ENCODE peak calls at places on chromosome 20, in four cellular contexts. One of them, this sample, is unnamed.

GRCh38 chr20:63599396-63600050 is 25.5 kb upstream of the HELZ2 start:
- DNase-seq in A549: no peak
- DNase-seq in IMR-90: no peak
- DNase-seq in GM12878: no peak
- DNase-seq in this sample: no peak

GRCh38 chr20:21387528-21387927 is 9.8 kb downstream of the NKX2-4 start:
- DNase-seq in GM12878: no peak
- DNase-seq in IMR-90: no peak
- DNase-seq in A549: no peak
- DNase-seq in this sample: no peak

GRCh38 chr20:36248836-36249235 is 12.6 kb downstream of the AAR2 start:
- DNase-seq in A549: no peak
- DNase-seq in IMR-90: no peak
- DNase-seq in GM12878: no peak
- DNase-seq in this sample: no peak

GRCh38 chr20:24448170-24448569 is 21.3 kb upstream of the SYNDIG1 start:
- DNase-seq in A549: no peak
- DNase-seq in IMR-90: no peak
- DNase-seq in GM12878: no peak
- DNase-seq in this sample: no peak

GRCh38 chr20:63522981-63523611 is 2.5 kb downstream of the PPDPF start:
- DNase-seq in GM12878: no peak
- DNase-seq in IMR-90: no peak
- DNase-seq in A549: no peak
- DNase-seq in this sample: no peak

GRCh38 chr20:20261159-20261558 is 106.7 kb upstream of the INSM1 start:
- DNase-seq in IMR-90: no peak
- DNase-seq in GM12878: no peak
- DNase-seq in A549: no peak
- DNase-seq in this sample: no peak

GRCh38 chr20:19889011-19889953 is 127.9 kb upstream of the NAA20 start:
- DNase-seq in A549: peak
- DNase-seq in GM12878: no peak
- DNase-seq in IMR-90: peak
- DNase-seq in this sample: no peak

GRCh38 chr20:21087862-21088540 is 18.2 kb downstream of the LINC00237 start:
- DNase-seq in GM12878: no peak
- DNase-seq in IMR-90: no peak
- DNase-seq in A549: no peak
- DNase-seq in this sample: no peak

GRCh38 chr20:22801528-22801927 is 217.2 kb upstream of the FOXA2 start:
- DNase-seq in GM12878: no peak
- DNase-seq in IMR-90: no peak
- DNase-seq in A549: no peak
- DNase-seq in this sample: no peak

GRCh38 chr20:7627734-7628663 is 312.3 kb downstream of the HAO1 start:
- DNase-seq in A549: no peak
- DNase-seq in GM12878: no peak
- DNase-seq in IMR-90: no peak
- DNase-seq in this sample: no peak

GRCh38 chr20:8021541-8022269 is 2.1 kb upstream of the TMX4 start:
- DNase-seq in GM12878: no peak
- DNase-seq in A549: no peak
- DNase-seq in IMR-90: no peak
- DNase-seq in this sample: no peak

GRCh38 chr20:58822748-58823730 is 27.7 kb downstream of the GNAS-AS1 start:
- DNase-seq in GM12878: no peak
- DNase-seq in IMR-90: no peak
- DNase-seq in A549: no peak
- DNase-seq in this sample: no peak

GRCh38 chr20:11387189-11387754 is 530.4 kb upstream of the BTBD3 start:
- DNase-seq in A549: peak
- DNase-seq in IMR-90: peak
- DNase-seq in GM12878: no peak
- DNase-seq in this sample: no peak

GRCh38 chr20:16423311-16424212 is 149.7 kb downstream of the KIF16B start:
- DNase-seq in A549: no peak
- DNase-seq in GM12878: no peak
- DNase-seq in IMR-90: peak
- DNase-seq in this sample: no peak

GRCh38 chr20:24194133-24194532 is 205.6 kb upstream of the GGTLC1 start:
- DNase-seq in GM12878: no peak
- DNase-seq in IMR-90: no peak
- DNase-seq in A549: no peak
- DNase-seq in this sample: no peak

GRCh38 chr20:31751126-31751525 is 12.0 kb downstream of the TPX2 start:
- DNase-seq in A549: no peak
- DNase-seq in IMR-90: peak
- DNase-seq in GM12878: no peak
- DNase-seq in this sample: no peak

GRCh38 chr20:54219751-54220426 is 12.0 kb downstream of the PFDN4 start:
- DNase-seq in GM12878: no peak
- DNase-seq in A549: peak
- DNase-seq in IMR-90: peak
- DNase-seq in this sample: peak

DNA sequence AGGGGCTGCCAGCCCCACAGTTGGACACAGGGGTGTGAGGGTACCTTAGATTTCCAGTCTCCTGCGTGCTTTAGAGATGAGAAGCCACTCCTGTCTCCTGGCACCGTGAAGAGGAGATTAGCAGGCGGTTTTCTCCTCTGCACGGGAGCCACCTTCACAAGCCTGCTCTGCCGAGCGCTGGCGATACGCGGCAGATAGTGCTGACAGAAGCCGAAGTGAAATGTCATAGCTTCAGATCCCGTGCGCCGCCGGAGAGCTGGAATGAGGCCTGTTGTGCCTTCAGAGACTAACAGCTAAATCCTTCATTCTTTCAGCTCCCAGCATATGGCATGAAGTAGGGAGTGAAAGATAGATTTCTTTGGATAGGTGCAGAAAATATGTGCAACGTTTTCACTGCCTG is 371.0 kb downstream of the TAF4 start:
- DNase-seq in IMR-90: no peak
- DNase-seq in A549: no peak
- DNase-seq in GM12878: no peak
- DNase-seq in this sample: no peak
- TF ChIP-seq BHLHE40 in IMR-90: no peak
- TF ChIP-seq BHLHE40 in A549: no peak
- TF ChIP-seq BHLHE40 in GM12878: no peak
- TF ChIP-seq BHLHE40 in this sample: no peak

GRCh38 chr20:57291003-57291402 is 24.6 kb upstream of the BMP7 start:
- DNase-seq in IMR-90: no peak
- DNase-seq in GM12878: no peak
- DNase-seq in A549: no peak
- DNase-seq in this sample: no peak

GRCh38 chr20:57290178-57290484 is 23.7 kb upstream of the BMP7 start:
- DNase-seq in A549: no peak
- DNase-seq in GM12878: no peak
- DNase-seq in IMR-90: no peak
- DNase-seq in this sample: no peak

GRCh38 chr20:57288676-57289075 is 22.2 kb upstream of the BMP7 start:
- DNase-seq in A549: no peak
- DNase-seq in IMR-90: no peak
- DNase-seq in GM12878: no peak
- DNase-seq in this sample: no peak

GRCh38 chr20:57287901-57288300 is 21.5 kb upstream of the BMP7 start:
- DNase-seq in A549: no peak
- DNase-seq in GM12878: no peak
- DNase-seq in IMR-90: no peak
- DNase-seq in this sample: no peak

DNA sequence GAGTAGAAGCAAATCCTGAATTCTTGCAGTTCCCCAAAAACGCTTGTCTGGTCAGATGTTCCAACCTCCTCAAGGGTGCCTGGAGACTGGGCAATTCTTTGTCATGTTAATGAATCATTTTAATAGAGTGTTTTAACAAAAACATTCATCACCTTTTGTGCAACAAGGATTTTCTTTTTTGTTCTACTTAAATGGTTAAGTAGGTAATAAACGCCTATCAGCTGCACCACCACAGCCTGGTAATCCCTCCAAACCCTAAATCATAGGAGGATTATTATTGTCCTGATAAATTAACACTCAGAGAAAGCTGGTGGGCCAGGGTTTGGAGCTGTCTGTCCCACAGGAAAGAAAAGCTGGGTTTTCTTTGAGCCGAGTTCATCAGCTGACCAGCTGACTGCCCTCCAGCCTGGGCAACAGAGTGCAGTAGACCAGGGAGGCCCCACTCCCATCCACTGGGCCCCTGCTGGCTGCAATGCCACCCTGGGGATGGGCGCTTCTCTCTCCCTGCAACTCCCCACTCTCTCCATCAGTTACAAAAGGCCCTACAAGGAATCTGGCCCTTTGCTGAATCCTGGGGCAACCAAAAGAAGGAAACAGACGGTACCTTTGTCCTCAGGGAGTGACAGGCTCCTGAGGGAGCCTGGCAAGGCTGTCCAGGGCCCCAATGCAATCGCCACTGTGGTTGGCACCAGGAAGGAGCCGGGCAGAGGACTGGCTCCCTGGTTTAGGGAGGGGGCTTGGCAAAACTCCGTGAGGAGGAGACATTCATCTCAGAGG is 23.1 kb upstream of the BMP7 start:
- DNase-seq in A549: no peak
- DNase-seq in GM12878: no peak
- DNase-seq in IMR-90: peak
- DNase-seq in this sample: no peak
- TF ChIP-seq BHLHE40 in A549: no peak
- TF ChIP-seq BHLHE40 in GM12878: no peak
- TF ChIP-seq BHLHE40 in IMR-90: no peak
- TF ChIP-seq BHLHE40 in this sample: no peak

GRCh38 chr20:44958276-44958675 is 1.9 kb downstream of the TOMM34 start:
- DNase-seq in GM12878: no peak
- DNase-seq in A549: no peak
- DNase-seq in IMR-90: no peak
- DNase-seq in this sample: no peak
- TF ChIP-seq BHLHE40 in GM12878: no peak
- TF ChIP-seq BHLHE40 in A549: no peak
- TF ChIP-seq BHLHE40 in IMR-90: no peak
- TF ChIP-seq BHLHE40 in this sample: no peak

GRCh38 chr20:33650111-33650752 is 11.9 kb upstream of the C20orf144 start:
- DNase-seq in IMR-90: no peak
- DNase-seq in GM12878: no peak
- DNase-seq in A549: no peak
- DNase-seq in this sample: no peak
- TF ChIP-seq BHLHE40 in IMR-90: no peak
- TF ChIP-seq BHLHE40 in GM12878: no peak
- TF ChIP-seq BHLHE40 in A549: no peak
- TF ChIP-seq BHLHE40 in this sample: no peak

GRCh38 chr20:5535211-5535756 is 214.9 kb upstream of the SHLD1 start:
- DNase-seq in A549: peak
- DNase-seq in IMR-90: peak
- DNase-seq in GM12878: no peak
- DNase-seq in this sample: no peak
- TF ChIP-seq BHLHE40 in A549: no peak
- TF ChIP-seq BHLHE40 in IMR-90: no peak
- TF ChIP-seq BHLHE40 in GM12878: no peak
- TF ChIP-seq BHLHE40 in this sample: no peak

DNA sequence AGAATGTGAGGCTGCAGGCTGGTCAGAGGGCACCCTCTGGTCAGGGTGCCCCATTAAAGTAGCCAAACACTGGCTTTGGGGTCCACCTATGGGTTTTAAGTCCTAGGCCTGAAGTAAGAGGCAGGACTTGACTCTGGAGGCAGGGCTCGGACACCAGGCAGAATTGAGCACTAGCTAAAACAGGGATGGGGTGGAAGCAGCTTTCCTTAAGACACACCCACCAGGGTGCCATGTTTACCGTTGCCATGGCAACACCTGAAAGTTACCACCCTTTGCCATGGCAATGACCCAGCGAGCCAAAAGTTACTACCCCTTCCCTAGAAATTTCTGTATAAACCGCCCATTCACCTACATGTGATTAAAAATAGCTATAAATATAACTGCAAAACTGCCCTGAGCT is 27.4 kb upstream of the SRSF6 start:
- DNase-seq in GM12878: no peak
- DNase-seq in A549: no peak
- DNase-seq in IMR-90: no peak
- DNase-seq in this sample: no peak
- TF ChIP-seq BHLHE40 in GM12878: no peak
- TF ChIP-seq BHLHE40 in A549: no peak
- TF ChIP-seq BHLHE40 in IMR-90: no peak
- TF ChIP-seq BHLHE40 in this sample: no peak

GRCh38 chr20:34127787-34128186 is 15.7 kb upstream of the EIF2S2 start:
- DNase-seq in GM12878: no peak
- DNase-seq in IMR-90: no peak
- DNase-seq in A549: no peak
- DNase-seq in this sample: no peak

GRCh38 chr20:34124469-34125249 is 12.6 kb upstream of the EIF2S2 start:
- DNase-seq in IMR-90: no peak
- DNase-seq in A549: no peak
- DNase-seq in GM12878: no peak
- DNase-seq in this sample: no peak

GRCh38 chr20:34129518-34130162 is 17.6 kb upstream of the EIF2S2 start:
- DNase-seq in A549: peak
- DNase-seq in GM12878: peak
- DNase-seq in IMR-90: peak
- DNase-seq in this sample: peak
- TF ChIP-seq BHLHE40 in A549: no peak
- TF ChIP-seq BHLHE40 in GM12878: peak
- TF ChIP-seq BHLHE40 in IMR-90: no peak
- TF ChIP-seq BHLHE40 in this sample: no peak